ENCODE peak calls at places on chromosomes 12 and 14, in nine cellular contexts. M, C, N, W, P, E, K, B and R are unnamed samples.

GRCh38 chr14:70934502-70935134 is 27.4 kb downstream of the PCNX1 start:
- DNase-seq in N (no peak), K (no peak), W (no peak), E (peak; percentile 38), M (no peak), C (peak; percentile 86), B (no peak), P (no peak), R (no peak)

GRCh38 chr12:78726854-78727253 is 137.7 kb upstream of the SYT1 start:
- DNase-seq in N (no peak), B (no peak), K (no peak), P (no peak), C (no peak), W (no peak), E (peak; percentile 20), M (no peak), R (no peak)

GRCh38 chr12:10957741-10958140 is 18.7 kb upstream of the TAS2R14 start:
- DNase-seq in P (no peak), B (no peak), W (no peak), M (no peak), E (no peak), C (no peak), K (no peak), N (no peak), R (no peak)

GRCh38 chr12:2551097-2551496 is 243.7 kb upstream of the FKBP4 start:
- DNase-seq in N (no peak), B (no peak), W (no peak), P (no peak), K (no peak), C (no peak), M (no peak), E (no peak), R (no peak)

GRCh38 chr14:74620497-74620921 is 8.5 kb upstream of the LTBP2 start:
- DNase-seq in C (peak; percentile 95), K (no peak), E (no peak), N (no peak), M (no peak), B (peak; percentile 25), W (peak; percentile 51), P (no peak), R (no peak)

GRCh38 chr14:102620413-102620812 is 28.0 kb downstream of the RCOR1 start:
- DNase-seq in W (no peak), N (no peak), K (no peak), M (no peak), P (no peak), B (no peak), E (no peak), C (peak; percentile 69), R (no peak)

GRCh38 chr14:56933446-56933845 is 123.2 kb upstream of the OTX2 start:
- DNase-seq in P (no peak), C (no peak), N (no peak), M (no peak), K (no peak), W (no peak), E (no peak), B (no peak), R (no peak)

GRCh38 chr12:114476159-114476558 is 70.2 kb upstream of the TBX5 start:
- DNase-seq in C (no peak), N (no peak), E (peak; percentile 40), P (no peak), M (no peak), W (no peak), B (no peak), K (no peak), R (no peak)

GRCh38 chr12:107459649-107460048 is 225.9 kb upstream of the PWP1 start:
- DNase-seq in C (no peak), N (no peak), P (no peak), K (no peak), B (no peak), W (no peak), E (no peak), M (no peak), R (no peak)

GRCh38 chr12:104953323-104953722 is 4.8 kb downstream of the SLC41A2 start:
- DNase-seq in B (no peak), P (no peak), N (no peak), M (no peak), W (no peak), C (no peak), E (peak; percentile 54), K (no peak), R (no peak)

GRCh38 chr12:1827806-1828805 is 7.7 kb downstream of the LRTM2 start:
- DNase-seq in B (no peak), N (no peak), E (no peak), P (no peak), M (no peak), K (no peak), C (no peak), W (no peak), R (peak; percentile 40)

GRCh38 chr14:41532255-41532654 is 74.4 kb upstream of the LRFN5 start:
- DNase-seq in M (no peak), N (no peak), K (no peak), P (no peak), B (no peak), W (no peak), E (no peak), C (no peak), R (no peak)

GRCh38 chr12:52193991-52194390 is 2.2 kb upstream of the KRT80 start:
- DNase-seq in W (no peak), N (no peak), P (no peak), C (peak; percentile 62), K (no peak), M (no peak), B (no peak), E (peak; percentile 62), R (no peak)

GRCh38 chr14:80988192-80988591 is 32.8 kb downstream of the TSHR start:
- DNase-seq in N (no peak), K (peak; percentile 54), B (no peak), E (no peak), M (no peak), W (no peak), P (no peak), C (no peak), R (no peak)

GRCh38 chr12:50187084-50187900 is 20.1 kb upstream of the CERS5 start:
- DNase-seq in K (no peak), E (no peak), P (no peak), C (peak; percentile 69), N (no peak), M (no peak), B (no peak), W (no peak), R (no peak)

GRCh38 chr12:84766375-84766774 is 146.2 kb downstream of the SLC6A15 start:
- DNase-seq in E (no peak), P (no peak), M (no peak), N (no peak), C (no peak), K (no peak), W (no peak), B (no peak), R (no peak)

GRCh38 chr14:97994020-97994531 is 1196.9 kb downstream of the VRK1 start:
- DNase-seq in K (no peak), B (peak; percentile 75), M (no peak), W (no peak), E (no peak), P (no peak), N (no peak), C (no peak), R (no peak)

GRCh38 chr12:109387425-109388166 is 39.9 kb downstream of the MYO1H start:
- DNase-seq in E (peak; percentile 44), M (no peak), P (no peak), C (peak; percentile 39), B (no peak), N (no peak), K (peak; percentile 82), W (peak; percentile 43), R (no peak)

GRCh38 chr14:79584679-79585078 is 626.6 kb downstream of the DIO2 start:
- DNase-seq in E (peak; percentile 13), B (no peak), P (no peak), C (peak; percentile 90), K (no peak), W (no peak), M (no peak), N (no peak), R (no peak)

GRCh38 chr12:58557646-58558045 is 362.7 kb downstream of the LRIG3 start:
- DNase-seq in K (no peak), P (no peak), B (no peak), N (no peak), C (no peak), M (no peak), W (no peak), E (no peak), R (no peak)

GRCh38 chr12:24494401-24494800 is 454.5 kb downstream of the BCAT1 start:
- DNase-seq in M (no peak), E (no peak), P (no peak), N (no peak), B (no peak), K (no peak), W (no peak), C (peak; percentile 55), R (no peak)
- H3K4me1 ChIP-seq in M (no peaks in the 10 kb centered on the region), E (peaks cover 20% of the 10 kb centered on the region), P (no peaks in the 10 kb centered on the region), N (peaks cover 12% of the 10 kb centered on the region), B (no peaks in the 10 kb centered on the region), K (no peaks in the 10 kb centered on the region), W (no peaks in the 10 kb centered on the region), C (no peaks in the 10 kb centered on the region), R (no peaks in the 10 kb centered on the region)

GRCh38 chr14:91113829-91114078 is at the start of gene DGLUCY:
- DNase-seq in N (peak; percentile 32), C (peak; percentile 77), B (no peak), W (peak; percentile 81), E (peak; percentile 86), M (peak; percentile 80), K (peak; percentile 94), P (peak; percentile 85), R (peak; percentile 91)
- H3K4me1 ChIP-seq in N (peaks cover 30% of the 10 kb centered on the region), C (peaks cover 18% of the 10 kb centered on the region), B (peaks cover 73% of the 10 kb centered on the region), W (peaks cover 25% of the 10 kb centered on the region), E (peaks cover 49% of the 10 kb centered on the region), M (no peaks in the 10 kb centered on the region), K (peaks cover 23% of the 10 kb centered on the region), P (peaks cover 31% of the 10 kb centered on the region), R (peaks cover 34% of the 10 kb centered on the region)

GRCh38 chr14:93039649-93040315 is 75.9 kb downstream of the ITPK1 start:
- DNase-seq in B (no peak), E (no peak), P (no peak), W (no peak), N (no peak), K (no peak), M (no peak), C (no peak), R (no peak)
- H3K4me1 ChIP-seq in B (peaks cover 9% of the 10 kb centered on the region), E (peaks cover 62% of the 10 kb centered on the region), P (peaks cover 69% of the 10 kb centered on the region), W (peaks cover 92% of the 10 kb centered on the region), N (peaks cover 52% of the 10 kb centered on the region), K (no peaks in the 10 kb centered on the region), M (no peaks in the 10 kb centered on the region), C (peaks cover 34% of the 10 kb centered on the region), R (peaks cover 22% of the 10 kb centered on the region)

DNA sequence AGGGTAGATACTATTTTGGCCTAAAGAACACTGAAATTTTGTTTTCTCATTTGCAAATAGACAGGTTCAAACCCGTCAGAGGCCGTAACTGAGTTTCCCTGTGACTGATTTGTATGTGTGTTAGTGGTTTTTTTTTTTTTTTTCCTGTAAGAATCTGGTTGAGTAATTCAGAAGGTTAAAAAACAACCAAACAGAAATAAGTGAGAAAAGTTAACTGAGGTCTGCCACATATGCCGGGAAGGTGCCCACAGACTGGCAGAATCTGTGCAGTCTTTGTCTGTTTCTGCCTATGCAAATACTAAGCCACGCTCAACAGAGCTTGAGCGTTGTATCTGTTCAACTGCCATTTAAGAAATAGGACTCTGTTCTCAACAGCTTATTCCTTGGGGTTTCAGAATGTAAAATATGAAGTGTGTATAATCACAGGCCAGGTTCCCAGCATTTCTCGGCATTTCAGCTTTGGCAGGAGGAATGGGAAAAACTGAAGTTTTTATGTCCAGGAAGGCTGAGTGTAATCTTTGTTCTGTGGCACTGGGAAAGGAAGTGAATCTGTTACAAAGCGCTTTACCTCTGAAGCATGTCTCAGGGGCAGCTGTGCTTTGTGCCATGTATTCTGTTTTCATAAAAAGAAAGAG is 181.9 kb downstream of the PRKCH start:
- DNase-seq in M (no peak), C (no peak), P (no peak), B (peak; percentile 61), N (no peak), K (peak; percentile 93), W (no peak), E (no peak), R (no peak)
- H3K4me1 ChIP-seq in M (no peaks in the 10 kb centered on the region), C (peaks cover 4% of the 10 kb centered on the region), P (peaks cover 9% of the 10 kb centered on the region), B (peaks cover 100% of the 10 kb centered on the region), N (peaks cover 32% of the 10 kb centered on the region), K (peaks cover 94% of the 10 kb centered on the region), W (peaks cover 15% of the 10 kb centered on the region), E (no peaks in the 10 kb centered on the region), R (peaks cover 9% of the 10 kb centered on the region)